ENCODE peak calls at places on chromosomes 6 and 20, in seven cellular contexts. H is heart right ventricle; W is CD4-positive, alpha-beta memory T cell; B is small intestine; Q is IMR-90; X is lower lobe of right lung; P is psoas muscle. J is an unnamed sample.

GRCh38 chr6:84442241-84442640 is 214.8 kb upstream of the CEP162 start:
- DNase-seq in Q (no peak), B (no peak), H (no peak), X (no peak), W (no peak), P (no peak), J (no peak)

GRCh38 chr6:109801794-109802193 is 110.7 kb downstream of the FIG4 start:
- DNase-seq in W (no peak), B (no peak), Q (no peak), H (no peak), X (no peak), P (no peak), J (no peak)

GRCh38 chr20:40813708-40814327 is 124.8 kb upstream of the MAFB start:
- DNase-seq in W (no peak), B (no peak), X (no peak), H (no peak), P (no peak), Q (no peak), J (no peak)

GRCh38 chr6:136767583-136768307 is 24.5 kb downstream of the MAP3K5 start:
- DNase-seq in P (no peak), X (no peak), B (no peak), Q (no peak), H (no peak), W (no peak), J (no peak)

GRCh38 chr6:122817766-122818165 is 28.7 kb downstream of the SMPDL3A start:
- DNase-seq in P (no peak), W (no peak), B (peak; percentile 22), X (no peak), H (no peak), Q (no peak), J (no peak)

GRCh38 chr6:152673233-152673632 is 24.5 kb upstream of the MYCT1 start:
- DNase-seq in B (no peak), X (no peak), Q (peak; percentile 7), W (no peak), P (no peak), H (no peak), J (no peak)

GRCh38 chr6:89999154-89999553 is 104.9 kb downstream of the GJA10 start:
- DNase-seq in Q (peak; percentile 23), H (peak; percentile 48), P (peak; percentile 57), X (no peak), B (peak; percentile 81), W (no peak), J (no peak)

GRCh38 chr6:170265655-170266054 is 25.2 kb downstream of the DLL1 start:
- DNase-seq in Q (no peak), W (no peak), B (peak; percentile 96), P (peak; percentile 90), X (peak; percentile 73), H (peak; percentile 74), J (no peak)

GRCh38 chr6:46381579-46381978 is 109.7 kb downstream of the RCAN2 start:
- DNase-seq in B (no peak), P (no peak), X (no peak), Q (no peak), W (no peak), H (no peak), J (no peak)

GRCh38 chr6:30769088-30769852 is 24.9 kb upstream of the IER3 start:
- DNase-seq in W (peak; percentile 46), B (peak; percentile 56), Q (peak; percentile 98), X (peak; percentile 62), H (no peak), P (peak; percentile 77), J (peak; percentile 75)

GRCh38 chr6:149169761-149170359 is 147.7 kb upstream of the TAB2 start:
- DNase-seq in X (no peak), W (no peak), Q (no peak), H (no peak), P (no peak), B (no peak), J (no peak)

GRCh38 chr20:63101781-63102719 is 95.3 kb upstream of the BHLHE23 start:
- DNase-seq in H (peak; percentile 36), B (peak; percentile 30), P (peak; percentile 51), Q (peak; percentile 24), W (peak; percentile 79), X (peak; percentile 51), J (peak; percentile 34)

GRCh38 chr6:144912474-144912873 is 627.3 kb downstream of the UTRN start:
- DNase-seq in H (no peak), X (no peak), Q (peak; percentile 90), W (no peak), B (no peak), P (no peak), J (no peak)

GRCh38 chr6:36130672-36131516 is 581 bp downstream of the MAPK13 start:
- DNase-seq in P (peak; percentile 71), X (peak; percentile 80), Q (no peak), H (no peak), W (peak; percentile 38), B (peak; percentile 61), J (peak; percentile 74)

GRCh38 chr6:107764684-107765460 is 59.2 kb downstream of the SCML4 start:
- DNase-seq in W (no peak), P (no peak), Q (no peak), X (no peak), B (no peak), H (no peak), J (no peak)

GRCh38 chr6:21856844-21857243 is 263.3 kb downstream of the SOX4 start:
- DNase-seq in Q (peak; percentile 69), B (no peak), W (no peak), P (no peak), X (no peak), H (no peak), J (no peak)

GRCh38 chr20:49713779-49714712 is at the start of gene B4GALT5:
- DNase-seq in Q (peak; percentile 72), W (peak; percentile 73), P (peak; percentile 86), B (peak; percentile 64), X (peak; percentile 78), H (peak; percentile 76), J (peak; percentile 76)

GRCh38 chr6:86193821-86194220 is 551.1 kb upstream of the SYNCRIP start:
- DNase-seq in P (no peak), H (no peak), B (no peak), W (no peak), X (no peak), Q (no peak), J (no peak)

GRCh38 chr6:30955367-30956042 is 14.7 kb downstream of the MUCL3 start:
- DNase-seq in Q (peak; percentile 4), H (peak; percentile 62), B (peak; percentile 51), W (peak; percentile 71), X (peak; percentile 86), P (peak; percentile 86), J (peak; percentile 91)

GRCh38 chr6:2254747-2255146 is 9.3 kb upstream of the GMDS start:
- DNase-seq in W (no peak), X (no peak), B (no peak), P (no peak), H (no peak), Q (no peak), J (no peak)

DNA sequence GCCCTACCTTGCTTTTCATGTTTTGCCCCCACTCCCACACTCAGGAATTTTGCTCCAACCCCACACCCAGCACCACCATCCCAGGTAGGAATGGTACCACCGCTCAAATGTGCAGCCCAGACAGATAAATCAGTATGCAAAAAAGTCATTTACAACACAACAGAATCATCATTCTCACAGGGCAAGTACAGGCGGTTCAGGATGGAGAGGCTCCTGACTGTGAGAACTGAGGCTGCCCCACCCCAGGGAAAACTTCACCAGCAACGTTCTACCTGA is 31.1 kb downstream of the TRAM2 start:
- DNase-seq in Q (no peak), H (no peak), X (no peak), B (no peak), W (no peak), P (no peak), J (no peak)
- H3K4me1 ChIP-seq in Q (peaks cover 66% of the 10 kb centered on the region), H (peaks cover 58% of the 10 kb centered on the region), X (peaks cover 67% of the 10 kb centered on the region), B (peaks cover 21% of the 10 kb centered on the region), W (no peaks in the 10 kb centered on the region), P (peaks cover 29% of the 10 kb centered on the region), J (peaks cover 8% of the 10 kb centered on the region)

DNA sequence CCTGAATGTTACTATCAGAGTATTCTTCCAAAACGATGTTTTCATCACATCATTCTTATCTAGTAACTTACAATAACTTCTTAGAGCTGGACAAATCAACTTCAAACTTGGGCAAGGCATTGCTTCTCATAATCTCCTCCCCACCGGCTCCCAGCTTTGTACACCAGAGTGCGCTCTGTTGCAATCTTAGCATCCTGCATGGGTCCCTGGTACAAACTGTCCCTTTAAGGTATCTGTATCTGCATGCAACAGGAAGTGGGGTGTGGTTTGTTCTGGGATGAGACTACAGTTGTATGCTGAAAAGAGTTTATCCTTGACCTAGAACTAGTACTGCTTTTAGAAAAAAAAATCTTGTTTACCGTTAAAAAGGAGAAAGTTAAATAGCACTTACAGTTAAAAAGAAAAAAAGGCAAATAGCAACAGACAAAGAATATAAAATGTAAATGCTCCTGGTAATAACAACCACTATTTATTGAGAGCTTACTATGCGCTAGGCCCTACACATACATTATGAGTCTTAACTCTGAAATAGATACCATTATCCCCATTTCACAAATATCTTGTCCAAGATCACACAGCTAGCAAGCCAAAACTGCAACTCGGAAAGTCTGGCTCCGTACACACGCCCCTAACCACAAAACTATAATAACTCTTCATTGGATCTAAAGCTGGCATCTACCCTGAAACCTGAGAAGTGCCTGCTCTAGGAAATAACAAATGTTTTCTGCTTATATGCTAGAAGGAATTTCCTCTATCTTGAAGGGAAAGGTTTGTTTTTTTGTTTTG is 9.8 kb upstream of the HECA start:
- DNase-seq in P (peak; percentile 56), H (peak; percentile 42), W (peak; percentile 85), B (peak; percentile 93), X (peak; percentile 67), Q (peak; percentile 49), J (no peak)
- H3K27ac ChIP-seq in P (no peak overlapping the region), H (no peak overlapping the region), W (peak overlapping the region; percentile 55), B (peak overlapping the region; percentile 3), X (peak overlapping the region; percentile 54), Q (no peak overlapping the region), J (peak overlapping the region; percentile 24)

DNA sequence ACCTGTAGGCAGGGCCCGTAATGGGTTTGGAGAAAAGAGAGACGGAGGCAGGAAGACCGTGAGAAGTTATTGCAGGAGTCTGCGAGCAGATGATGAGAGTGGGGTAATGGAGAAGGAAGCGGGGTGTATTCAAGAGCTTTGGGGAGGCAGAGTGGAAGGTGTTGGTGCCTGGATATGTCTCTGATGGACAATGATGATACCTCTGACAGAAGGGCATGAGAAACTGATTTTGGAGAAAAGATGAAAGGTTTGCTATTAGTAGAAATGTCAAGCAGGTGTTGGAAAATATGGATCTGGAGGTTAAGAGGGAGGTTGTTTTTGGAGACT is 69.4 kb downstream of the CDC5L start:
- DNase-seq in Q (no peak), X (no peak), P (no peak), H (no peak), B (no peak), W (no peak), J (no peak)
- H3K4me3 ChIP-seq in Q (no peak overlapping the region), X (no peak overlapping the region), P (no peak overlapping the region), H (peak overlapping the region; percentile 10), B (no peak overlapping the region), W (no peak overlapping the region), J (no peak overlapping the region)

GRCh38 chr6:156807028-156807427 is 29.9 kb downstream of the ARID1B start:
- DNase-seq in B (no peak), X (no peak), P (no peak), W (no peak), H (no peak), Q (no peak), J (no peak)

GRCh38 chr6:156809446-156810178 is 32.4 kb downstream of the ARID1B start:
- DNase-seq in X (no peak), Q (no peak), W (no peak), H (no peak), B (no peak), P (no peak), J (no peak)

GRCh38 chr6:156808287-156808686 is 31.1 kb downstream of the ARID1B start:
- DNase-seq in W (no peak), X (no peak), Q (peak; percentile 13), B (no peak), P (no peak), H (no peak), J (no peak)

GRCh38 chr6:156809034-156809433 is 31.9 kb downstream of the ARID1B start:
- DNase-seq in X (no peak), W (no peak), P (no peak), B (no peak), H (no peak), Q (peak; percentile 55), J (no peak)

GRCh38 chr6:156807795-156808194 is 30.6 kb downstream of the ARID1B start:
- DNase-seq in W (no peak), Q (no peak), B (no peak), H (no peak), P (no peak), X (no peak), J (no peak)
- H3K4me1 ChIP-seq in W (peaks cover 93% of the 10 kb centered on the region), Q (peaks cover 8% of the 10 kb centered on the region), B (peaks cover 10% of the 10 kb centered on the region), H (peaks cover 46% of the 10 kb centered on the region), P (peaks cover 36% of the 10 kb centered on the region), X (peaks cover 56% of the 10 kb centered on the region), J (peaks cover 52% of the 10 kb centered on the region)

J was measured in left lung.